ENCODE peak calls at places on chromosomes 2 and 18, in seven cellular contexts. D is GM23248, X is A549, R is upper lobe of right lung, M is heart right ventricle, U is transverse colon, G is neuronal stem cell. W is an unnamed sample.

GRCh38 chr18:48080546-48080945 is 150.1 kb upstream of the SMAD2 start:
- DNase-seq in D (no peak), X (no peak), R (no peak), M (no peak), U (no peak), G (no peak), W (no peak)

GRCh38 chr2:20757405-20758090 is 65.4 kb downstream of the LDAH start:
- DNase-seq in D (no peak), X (no peak), R (no peak), M (no peak), U (no peak), G (no peak), W (no peak)

GRCh38 chr2:85281553-85281952 is 46.2 kb downstream of the TGOLN2 start:
- DNase-seq in D (no peak), X (no peak), R (no peak), M (no peak), U (no peak), G (no peak), W (no peak)

GRCh38 chr2:216015722-216016464 is 2.5 kb upstream of the MREG start:
- DNase-seq in D (no peak), X (no peak), R (no peak), M (no peak), U (peak; percentile 33), G (no peak), W (no peak)

GRCh38 chr2:177728920-177729319 is 336.3 kb downstream of the AGPS start:
- DNase-seq in D (no peak), X (no peak), R (no peak), M (no peak), U (no peak), G (no peak), W (no peak)

GRCh38 chr18:79922971-79923411 is 28.5 kb downstream of the SLC66A2 start:
- DNase-seq in D (no peak), X (no peak), R (peak; percentile 48), M (no peak), U (peak; percentile 5), G (no peak), W (no peak)

GRCh38 chr18:58325521-58325908 is 281.5 kb downstream of the NEDD4L start:
- DNase-seq in D (peak; percentile 59), X (no peak), R (no peak), M (no peak), U (no peak), G (no peak), W (peak; percentile 79)

GRCh38 chr18:35728676-35729075 is 147.1 kb downstream of the GALNT1 start:
- DNase-seq in D (no peak), X (no peak), R (no peak), M (no peak), U (no peak), G (no peak), W (no peak)

GRCh38 chr2:26238301-26238958 is 6.0 kb downstream of the HADHA start:
- DNase-seq in D (peak; percentile 45), X (no peak), R (no peak), M (no peak), U (no peak), G (no peak), W (no peak)

GRCh38 chr2:235195921-235196320 is 244.1 kb downstream of the SH3BP4 start:
- DNase-seq in D (no peak), X (no peak), R (no peak), M (no peak), U (no peak), G (no peak), W (no peak)

GRCh38 chr2:177669625-177670330 is 277.2 kb downstream of the AGPS start:
- DNase-seq in D (no peak), X (no peak), R (no peak), M (no peak), U (no peak), G (no peak), W (peak; percentile 71)

GRCh38 chr2:44793322-44793870 is 148.1 kb upstream of the SIX3 start:
- DNase-seq in D (peak; percentile 48), X (peak; percentile 33), R (no peak), M (no peak), U (no peak), G (no peak), W (no peak)

GRCh38 chr2:219381448-219381847 is 6.3 kb downstream of the DNPEP start:
- DNase-seq in D (no peak), X (no peak), R (no peak), M (no peak), U (no peak), G (no peak), W (no peak)

GRCh38 chr18:36066731-36067117 is 635 bp downstream of the RPRD1A start:
- DNase-seq in D (peak; percentile 33), X (no peak), R (no peak), M (no peak), U (no peak), G (no peak), W (no peak)

GRCh38 chr2:217889656-217890055 is 113.1 kb downstream of the TNS1 start:
- DNase-seq in D (no peak), X (no peak), R (peak; percentile 46), M (no peak), U (no peak), G (no peak), W (no peak)

GRCh38 chr2:28389399-28390240 is 3.0 kb upstream of the FOSL2 start:
- DNase-seq in D (no peak), X (no peak), R (no peak), M (no peak), U (no peak), G (peak; percentile 52), W (no peak)

GRCh38 chr2:27890146-27891062 is at the start of the genes BABAM2 and RBKS:
- DNase-seq in D (peak; percentile 93), X (peak; percentile 91), R (peak; percentile 94), M (peak; percentile 89), U (peak; percentile 90), G (peak; percentile 83), W (peak; percentile 34)

GRCh38 chr2:241818943-241819270 is 9.9 kb downstream of the NEU4 start:
- DNase-seq in D (no peak), X (no peak), R (no peak), M (no peak), U (peak; percentile 72), G (no peak), W (no peak)

GRCh38 chr2:157572725-157573124 is 55.9 kb downstream of the ACVR1C start:
- DNase-seq in D (peak; percentile 6), X (peak; percentile 36), R (no peak), M (no peak), U (no peak), G (no peak), W (no peak)

GRCh38 chr2:69018629-69019227 is 5.7 kb downstream of the ANTXR1 start:
- DNase-seq in D (peak; percentile 58), X (no peak), R (no peak), M (no peak), U (no peak), G (no peak), W (no peak)

GRCh38 chr2:37588316-37588777 is 83.1 kb downstream of the CDC42EP3 start:
- DNase-seq in D (peak; percentile 30), X (no peak), R (no peak), M (no peak), U (no peak), G (no peak), W (no peak)

GRCh38 chr2:203786912-203787311 is 80.5 kb downstream of the CD28 start:
- DNase-seq in D (peak; percentile 86), X (no peak), R (no peak), M (no peak), U (no peak), G (no peak), W (peak; percentile 57)

GRCh38 chr2:190649035-190649797 is at the start of gene NAB1:
- DNase-seq in D (peak; percentile 74), X (peak; percentile 52), R (peak; percentile 83), M (peak; percentile 70), U (peak; percentile 55), G (peak; percentile 51), W (no peak)

GRCh38 chr18:27298215-27298804 is 113.2 kb upstream of the CHST9 start:
- DNase-seq in D (no peak), X (peak; percentile 5), R (no peak), M (no peak), U (no peak), G (peak; percentile 1), W (no peak)

GRCh38 chr2:232075859-232076258 is 114.3 kb downstream of the DIS3L2 start:
- DNase-seq in D (peak; percentile 2), X (no peak), R (no peak), M (no peak), U (no peak), G (no peak), W (no peak)

GRCh38 chr2:149185942-149186490 is 144.4 kb upstream of the LYPD6 start:
- DNase-seq in D (no peak), X (no peak), R (no peak), M (no peak), U (no peak), G (no peak), W (no peak)

GRCh38 chr2:47249427-47249826 is 94.3 kb upstream of the STPG4 start:
- DNase-seq in D (peak; percentile 60), X (no peak), R (no peak), M (no peak), U (no peak), G (no peak), W (no peak)
- H3K4me3 ChIP-seq in D (no peak overlapping the region), X (no peak overlapping the region), R (no peak overlapping the region), M (no peak overlapping the region), U (no peak overlapping the region), G (no peak overlapping the region), W (no peak overlapping the region)

GRCh38 chr2:118604346-118604745 is 243.1 kb downstream of the EN1 start:
- DNase-seq in D (no peak), X (no peak), R (no peak), M (no peak), U (no peak), G (no peak), W (no peak)
- H3K4me3 ChIP-seq in D (no peak overlapping the region), X (no peak overlapping the region), R (no peak overlapping the region), M (no peak overlapping the region), U (no peak overlapping the region), G (no peak overlapping the region), W (no peak overlapping the region)

GRCh38 chr2:171008550-171009205 is 79.6 kb downstream of the GORASP2 start:
- DNase-seq in D (no peak), X (no peak), R (no peak), M (no peak), U (no peak), G (no peak), W (no peak)

GRCh38 chr2:171004833-171005232 is 75.8 kb downstream of the GORASP2 start:
- DNase-seq in D (no peak), X (no peak), R (no peak), M (no peak), U (no peak), G (no peak), W (no peak)

GRCh38 chr2:171009386-171009785 is 80.3 kb downstream of the GORASP2 start:
- DNase-seq in D (no peak), X (no peak), R (no peak), M (no peak), U (no peak), G (no peak), W (no peak)

GRCh38 chr2:170999654-171000053 is 70.6 kb downstream of the GORASP2 start:
- DNase-seq in D (no peak), X (no peak), R (no peak), M (no peak), U (no peak), G (no peak), W (no peak)

GRCh38 chr2:171004363-171004762 is 75.3 kb downstream of the GORASP2 start:
- DNase-seq in D (no peak), X (no peak), R (no peak), M (no peak), U (no peak), G (no peak), W (no peak)
- H3K4me3 ChIP-seq in D (no peak overlapping the region), X (no peak overlapping the region), R (no peak overlapping the region), M (no peak overlapping the region), U (no peak overlapping the region), G (no peak overlapping the region), W (no peak overlapping the region)

GRCh38 chr2:237694423-237695194 is 67.2 kb downstream of the LRRFIP1 start:
- DNase-seq in D (no peak), X (no peak), R (peak; percentile 74), M (no peak), U (no peak), G (no peak), W (no peak)
- H3K4me3 ChIP-seq in D (peak overlapping the region; percentile 84), X (peak overlapping the region; percentile 82), R (peak overlapping the region; percentile 88), M (peak overlapping the region; percentile 95), U (no peak overlapping the region), G (no peak overlapping the region), W (peak overlapping the region; percentile 97)

W was measured in SK-N-MC.